ENCODE peak calls at places on chromosomes 12 and 14, in six cellular contexts. One of them, this sample, is unnamed.

GRCh38 chr12:105420659-105421240 is 90.3 kb downstream of the C12orf75 start:
- DNase-seq in fibroblast of villous mesenchyme: peak
- DNase-seq in RWPE1: peak
- DNase-seq in transverse colon: peak
- DNase-seq in WERI-Rb-1: peak
- DNase-seq in left ventricle myocardium inferior: peak
- DNase-seq in this sample: peak

GRCh38 chr12:40152783-40153383 is 47.0 kb upstream of the SLC2A13 start:
- DNase-seq in transverse colon: peak
- DNase-seq in fibroblast of villous mesenchyme: peak
- DNase-seq in WERI-Rb-1: peak
- DNase-seq in left ventricle myocardium inferior: peak
- DNase-seq in RWPE1: no peak
- DNase-seq in this sample: peak

GRCh38 chr12:51247523-51248206 is 9.0 kb downstream of the DAZAP2 start:
- DNase-seq in transverse colon: no peak
- DNase-seq in WERI-Rb-1: no peak
- DNase-seq in RWPE1: no peak
- DNase-seq in fibroblast of villous mesenchyme: no peak
- DNase-seq in left ventricle myocardium inferior: no peak
- DNase-seq in this sample: no peak

GRCh38 chr12:110269622-110270124 is 11.4 kb upstream of the ATP2A2 start:
- DNase-seq in WERI-Rb-1: no peak
- DNase-seq in RWPE1: peak
- DNase-seq in fibroblast of villous mesenchyme: peak
- DNase-seq in left ventricle myocardium inferior: no peak
- DNase-seq in transverse colon: no peak
- DNase-seq in this sample: peak

GRCh38 chr14:48373993-48374392 is 698.6 kb upstream of the MDGA2 start:
- DNase-seq in transverse colon: no peak
- DNase-seq in WERI-Rb-1: no peak
- DNase-seq in fibroblast of villous mesenchyme: no peak
- DNase-seq in RWPE1: no peak
- DNase-seq in left ventricle myocardium inferior: no peak
- DNase-seq in this sample: no peak

GRCh38 chr12:54364413-54364812 is at the start of gene GPR84:
- DNase-seq in RWPE1: no peak
- DNase-seq in left ventricle myocardium inferior: no peak
- DNase-seq in transverse colon: no peak
- DNase-seq in fibroblast of villous mesenchyme: no peak
- DNase-seq in WERI-Rb-1: no peak
- DNase-seq in this sample: no peak

GRCh38 chr14:29607129-29607528 is 320.5 kb downstream of the PRKD1 start:
- DNase-seq in fibroblast of villous mesenchyme: no peak
- DNase-seq in left ventricle myocardium inferior: no peak
- DNase-seq in WERI-Rb-1: no peak
- DNase-seq in transverse colon: no peak
- DNase-seq in RWPE1: no peak
- DNase-seq in this sample: no peak

GRCh38 chr12:53985358-53985899 is 483 bp downstream of the HOXC10 start:
- DNase-seq in fibroblast of villous mesenchyme: no peak
- DNase-seq in RWPE1: no peak
- DNase-seq in transverse colon: no peak
- DNase-seq in left ventricle myocardium inferior: no peak
- DNase-seq in WERI-Rb-1: peak
- DNase-seq in this sample: no peak

GRCh38 chr12:132635076-132635955 is 16.7 kb downstream of the P2RX2 start:
- DNase-seq in fibroblast of villous mesenchyme: no peak
- DNase-seq in WERI-Rb-1: no peak
- DNase-seq in left ventricle myocardium inferior: no peak
- DNase-seq in transverse colon: no peak
- DNase-seq in RWPE1: no peak
- DNase-seq in this sample: no peak

GRCh38 chr12:1630081-1630826 is 1.2 kb downstream of the WNT5B start:
- DNase-seq in left ventricle myocardium inferior: peak
- DNase-seq in WERI-Rb-1: no peak
- DNase-seq in transverse colon: peak
- DNase-seq in fibroblast of villous mesenchyme: no peak
- DNase-seq in RWPE1: no peak
- DNase-seq in this sample: peak

GRCh38 chr12:104877107-104877705 is 80.9 kb downstream of the SLC41A2 start:
- DNase-seq in WERI-Rb-1: peak
- DNase-seq in left ventricle myocardium inferior: no peak
- DNase-seq in RWPE1: peak
- DNase-seq in fibroblast of villous mesenchyme: peak
- DNase-seq in transverse colon: peak
- DNase-seq in this sample: peak

GRCh38 chr12:1795221-1795784 is 25.1 kb upstream of the LRTM2 start:
- DNase-seq in transverse colon: no peak
- DNase-seq in fibroblast of villous mesenchyme: no peak
- DNase-seq in left ventricle myocardium inferior: no peak
- DNase-seq in WERI-Rb-1: peak
- DNase-seq in RWPE1: no peak
- DNase-seq in this sample: no peak

GRCh38 chr14:55297611-55298323 is 26.5 kb downstream of the FBXO34 start:
- DNase-seq in WERI-Rb-1: no peak
- DNase-seq in fibroblast of villous mesenchyme: no peak
- DNase-seq in left ventricle myocardium inferior: no peak
- DNase-seq in transverse colon: peak
- DNase-seq in RWPE1: peak
- DNase-seq in this sample: peak
- TF ChIP-seq CTCF in WERI-Rb-1: no peak
- TF ChIP-seq CTCF in fibroblast of villous mesenchyme: no peak
- TF ChIP-seq CTCF in left ventricle myocardium inferior: no peak
- TF ChIP-seq CTCF in transverse colon: peak
- TF ChIP-seq CTCF in RWPE1: no peak
- TF ChIP-seq CTCF in this sample: no peak

DNA sequence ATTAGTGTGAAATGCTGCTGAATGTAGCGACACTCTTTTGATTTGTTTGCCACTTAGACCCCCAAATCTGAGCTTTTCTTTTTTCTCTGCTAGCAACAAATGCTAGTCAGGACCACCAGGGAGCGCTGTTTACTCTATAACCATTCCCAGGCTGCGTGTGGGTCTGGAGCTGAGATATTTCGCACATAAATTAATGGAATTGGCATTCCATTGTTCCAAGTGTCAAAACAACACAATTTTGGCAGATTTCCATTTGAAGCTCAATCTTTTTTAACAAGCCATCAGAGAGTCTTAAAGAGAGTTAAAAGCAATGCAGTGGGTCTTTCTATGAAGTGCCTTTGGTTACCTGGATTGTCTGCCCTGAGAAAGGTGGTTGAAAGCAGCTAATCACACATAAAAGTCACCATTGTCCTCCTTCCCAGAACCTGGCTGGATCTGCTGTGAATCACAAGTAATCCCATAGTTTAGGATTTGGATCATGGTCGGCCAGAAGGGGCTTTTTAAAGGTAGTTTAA is 7.4 kb upstream of the TMEM132C start:
- DNase-seq in RWPE1: no peak
- DNase-seq in left ventricle myocardium inferior: no peak
- DNase-seq in transverse colon: no peak
- DNase-seq in fibroblast of villous mesenchyme: peak
- DNase-seq in WERI-Rb-1: peak
- DNase-seq in this sample: no peak
- TF ChIP-seq CTCF in RWPE1: no peak
- TF ChIP-seq CTCF in left ventricle myocardium inferior: peak
- TF ChIP-seq CTCF in transverse colon: peak
- TF ChIP-seq CTCF in fibroblast of villous mesenchyme: peak
- TF ChIP-seq CTCF in WERI-Rb-1: peak
- TF ChIP-seq CTCF in this sample: peak

GRCh38 chr12:52546126-52546525 is 6.8 kb downstream of the KRT71 start:
- DNase-seq in RWPE1: no peak
- DNase-seq in transverse colon: no peak
- DNase-seq in left ventricle myocardium inferior: no peak
- DNase-seq in WERI-Rb-1: no peak
- DNase-seq in fibroblast of villous mesenchyme: no peak
- DNase-seq in this sample: no peak
- TF ChIP-seq CTCF in RWPE1: no peak
- TF ChIP-seq CTCF in transverse colon: no peak
- TF ChIP-seq CTCF in left ventricle myocardium inferior: no peak
- TF ChIP-seq CTCF in WERI-Rb-1: no peak
- TF ChIP-seq CTCF in fibroblast of villous mesenchyme: no peak
- TF ChIP-seq CTCF in this sample: no peak

GRCh38 chr12:65106948-65107347 is 14.2 kb downstream of the WIF1 start:
- DNase-seq in left ventricle myocardium inferior: no peak
- DNase-seq in fibroblast of villous mesenchyme: peak
- DNase-seq in WERI-Rb-1: no peak
- DNase-seq in RWPE1: peak
- DNase-seq in transverse colon: no peak
- DNase-seq in this sample: no peak
- TF ChIP-seq CTCF in left ventricle myocardium inferior: peak
- TF ChIP-seq CTCF in fibroblast of villous mesenchyme: peak
- TF ChIP-seq CTCF in WERI-Rb-1: no peak
- TF ChIP-seq CTCF in RWPE1: peak
- TF ChIP-seq CTCF in transverse colon: peak
- TF ChIP-seq CTCF in this sample: peak

GRCh38 chr14:88877192-88877591 is 52.7 kb downstream of the TTC8 start:
- DNase-seq in RWPE1: no peak
- DNase-seq in fibroblast of villous mesenchyme: no peak
- DNase-seq in WERI-Rb-1: no peak
- DNase-seq in transverse colon: no peak
- DNase-seq in left ventricle myocardium inferior: no peak
- DNase-seq in this sample: no peak

GRCh38 chr14:88879016-88879415 is 54.6 kb downstream of the TTC8 start:
- DNase-seq in left ventricle myocardium inferior: no peak
- DNase-seq in WERI-Rb-1: no peak
- DNase-seq in fibroblast of villous mesenchyme: peak
- DNase-seq in transverse colon: no peak
- DNase-seq in RWPE1: peak
- DNase-seq in this sample: no peak

GRCh38 chr14:88882236-88882635 is 57.8 kb downstream of the TTC8 start:
- DNase-seq in transverse colon: no peak
- DNase-seq in RWPE1: no peak
- DNase-seq in WERI-Rb-1: no peak
- DNase-seq in left ventricle myocardium inferior: no peak
- DNase-seq in fibroblast of villous mesenchyme: no peak
- DNase-seq in this sample: no peak
- TF ChIP-seq CTCF in transverse colon: no peak
- TF ChIP-seq CTCF in RWPE1: no peak
- TF ChIP-seq CTCF in WERI-Rb-1: no peak
- TF ChIP-seq CTCF in left ventricle myocardium inferior: no peak
- TF ChIP-seq CTCF in fibroblast of villous mesenchyme: no peak
- TF ChIP-seq CTCF in this sample: no peak

GRCh38 chr12:70040141-70040540 is 203.1 kb upstream of the CNOT2 start:
- DNase-seq in left ventricle myocardium inferior: no peak
- DNase-seq in WERI-Rb-1: no peak
- DNase-seq in RWPE1: no peak
- DNase-seq in transverse colon: no peak
- DNase-seq in fibroblast of villous mesenchyme: peak
- DNase-seq in this sample: no peak
- TF ChIP-seq CTCF in left ventricle myocardium inferior: peak
- TF ChIP-seq CTCF in WERI-Rb-1: no peak
- TF ChIP-seq CTCF in RWPE1: no peak
- TF ChIP-seq CTCF in transverse colon: no peak
- TF ChIP-seq CTCF in fibroblast of villous mesenchyme: no peak
- TF ChIP-seq CTCF in this sample: no peak